ENCODE peak calls at places on chromosomes 2 and 18, in four cellular contexts. One of them, this sample, is unnamed.

GRCh38 chr2:127384529-127384928 is 3.2 kb downstream of the MAP3K2 start:
- DNase-seq in retina: no peak
- DNase-seq in T-helper 9 cell: no peak
- DNase-seq in NCI-H1436 treated with DMSO at 0.1 percent for 48 hours: no peak
- DNase-seq in this sample: no peak

GRCh38 chr2:239443666-239444567 is 43.1 kb upstream of the HDAC4 start:
- DNase-seq in retina: no peak
- DNase-seq in T-helper 9 cell: no peak
- DNase-seq in NCI-H1436 treated with DMSO at 0.1 percent for 48 hours: no peak
- DNase-seq in this sample: no peak

GRCh38 chr2:182594286-182594685 is 121.8 kb upstream of the DNAJC10 start:
- DNase-seq in retina: no peak
- DNase-seq in T-helper 9 cell: no peak
- DNase-seq in NCI-H1436 treated with DMSO at 0.1 percent for 48 hours: no peak
- DNase-seq in this sample: no peak

GRCh38 chr2:222179592-222179991 is 119.2 kb downstream of the PAX3 start:
- DNase-seq in retina: no peak
- DNase-seq in T-helper 9 cell: no peak
- DNase-seq in NCI-H1436 treated with DMSO at 0.1 percent for 48 hours: peak; percentile 13
- DNase-seq in this sample: no peak

GRCh38 chr2:29262681-29263260 is 147.6 kb downstream of the CLIP4 start:
- DNase-seq in retina: peak; percentile 34
- DNase-seq in T-helper 9 cell: no peak
- DNase-seq in NCI-H1436 treated with DMSO at 0.1 percent for 48 hours: peak; percentile 40
- DNase-seq in this sample: no peak

GRCh38 chr2:104834431-104834830 is 19.5 kb upstream of the POU3F3 start:
- DNase-seq in retina: no peak
- DNase-seq in T-helper 9 cell: no peak
- DNase-seq in NCI-H1436 treated with DMSO at 0.1 percent for 48 hours: no peak
- DNase-seq in this sample: no peak

GRCh38 chr2:180359522-180360282 is 352.6 kb upstream of the CWC22 start:
- DNase-seq in retina: no peak
- DNase-seq in T-helper 9 cell: no peak
- DNase-seq in NCI-H1436 treated with DMSO at 0.1 percent for 48 hours: no peak
- DNase-seq in this sample: no peak

GRCh38 chr18:47997338-47997780 is 66.9 kb upstream of the SMAD2 start:
- DNase-seq in retina: peak; percentile 60
- DNase-seq in T-helper 9 cell: no peak
- DNase-seq in NCI-H1436 treated with DMSO at 0.1 percent for 48 hours: no peak
- DNase-seq in this sample: no peak

GRCh38 chr2:166375205-166375735 is 474 bp downstream of the SCN9A start:
- DNase-seq in retina: no peak
- DNase-seq in T-helper 9 cell: no peak
- DNase-seq in NCI-H1436 treated with DMSO at 0.1 percent for 48 hours: peak; percentile 78
- DNase-seq in this sample: no peak

GRCh38 chr2:202758638-202759037 is 112.9 kb downstream of the ICA1L start:
- DNase-seq in retina: no peak
- DNase-seq in T-helper 9 cell: no peak
- DNase-seq in NCI-H1436 treated with DMSO at 0.1 percent for 48 hours: no peak
- DNase-seq in this sample: no peak

GRCh38 chr2:237490009-237490804 is 3.2 kb downstream of the MLPH start:
- DNase-seq in retina: no peak
- DNase-seq in T-helper 9 cell: no peak
- DNase-seq in NCI-H1436 treated with DMSO at 0.1 percent for 48 hours: no peak
- DNase-seq in this sample: no peak

GRCh38 chr2:9488583-9489547 is 14.5 kb downstream of the IAH1 start:
- DNase-seq in retina: no peak
- DNase-seq in T-helper 9 cell: no peak
- DNase-seq in NCI-H1436 treated with DMSO at 0.1 percent for 48 hours: no peak
- DNase-seq in this sample: no peak

GRCh38 chr2:79702934-79703333 is 190.1 kb downstream of the CTNNA2 start:
- DNase-seq in retina: no peak
- DNase-seq in T-helper 9 cell: no peak
- DNase-seq in NCI-H1436 treated with DMSO at 0.1 percent for 48 hours: no peak
- DNase-seq in this sample: no peak

GRCh38 chr2:177599956-177600355 is 207.4 kb downstream of the AGPS start:
- DNase-seq in retina: no peak
- DNase-seq in T-helper 9 cell: no peak
- DNase-seq in NCI-H1436 treated with DMSO at 0.1 percent for 48 hours: no peak
- DNase-seq in this sample: no peak

GRCh38 chr2:238887616-238888015 is 39.7 kb downstream of the TWIST2 start:
- DNase-seq in retina: no peak
- DNase-seq in T-helper 9 cell: no peak
- DNase-seq in NCI-H1436 treated with DMSO at 0.1 percent for 48 hours: no peak
- DNase-seq in this sample: no peak

GRCh38 chr2:28394331-28394877 is 1.7 kb downstream of the FOSL2 start:
- DNase-seq in retina: no peak
- DNase-seq in T-helper 9 cell: no peak
- DNase-seq in NCI-H1436 treated with DMSO at 0.1 percent for 48 hours: no peak
- DNase-seq in this sample: no peak

GRCh38 chr2:31270136-31270535 is 36.2 kb downstream of the EHD3 start:
- DNase-seq in retina: no peak
- DNase-seq in T-helper 9 cell: no peak
- DNase-seq in NCI-H1436 treated with DMSO at 0.1 percent for 48 hours: no peak
- DNase-seq in this sample: no peak

GRCh38 chr2:151315381-151315903 is 26.0 kb upstream of the NMI start:
- DNase-seq in retina: peak; percentile 43
- DNase-seq in T-helper 9 cell: no peak
- DNase-seq in NCI-H1436 treated with DMSO at 0.1 percent for 48 hours: peak; percentile 25
- DNase-seq in this sample: no peak

GRCh38 chr2:67845557-67846114 is 217.2 kb downstream of the C1D start:
- DNase-seq in retina: peak; percentile 20
- DNase-seq in T-helper 9 cell: no peak
- DNase-seq in NCI-H1436 treated with DMSO at 0.1 percent for 48 hours: no peak
- DNase-seq in this sample: no peak

GRCh38 chr2:179612591-179613298 is 248.7 kb downstream of the ZNF385B start:
- DNase-seq in retina: no peak
- DNase-seq in T-helper 9 cell: no peak
- DNase-seq in NCI-H1436 treated with DMSO at 0.1 percent for 48 hours: no peak
- DNase-seq in this sample: no peak

GRCh38 chr2:240721596-240722180 is 30.0 kb downstream of the AQP12A start:
- DNase-seq in retina: no peak
- DNase-seq in T-helper 9 cell: no peak
- DNase-seq in NCI-H1436 treated with DMSO at 0.1 percent for 48 hours: no peak
- DNase-seq in this sample: no peak

GRCh38 chr18:48002933-48003365 is 72.5 kb upstream of the SMAD2 start:
- DNase-seq in retina: peak; percentile 56
- DNase-seq in T-helper 9 cell: no peak
- DNase-seq in NCI-H1436 treated with DMSO at 0.1 percent for 48 hours: no peak
- DNase-seq in this sample: peak; percentile 59

GRCh38 chr2:181787310-181788048 is 104.1 kb upstream of the ITPRID2 start:
- DNase-seq in retina: no peak
- DNase-seq in T-helper 9 cell: no peak
- DNase-seq in NCI-H1436 treated with DMSO at 0.1 percent for 48 hours: no peak
- DNase-seq in this sample: no peak

GRCh38 chr18:2050702-2051201 is 520.6 kb downstream of the METTL4 start:
- DNase-seq in retina: no peak
- DNase-seq in T-helper 9 cell: no peak
- DNase-seq in NCI-H1436 treated with DMSO at 0.1 percent for 48 hours: no peak
- DNase-seq in this sample: no peak

GRCh38 chr18:58766164-58766563 is 94.9 kb downstream of the MALT1 start:
- DNase-seq in retina: no peak
- DNase-seq in T-helper 9 cell: no peak
- DNase-seq in NCI-H1436 treated with DMSO at 0.1 percent for 48 hours: no peak
- DNase-seq in this sample: no peak

GRCh38 chr2:172323256-172323655 is 104.1 kb upstream of the ITGA6 start:
- DNase-seq in retina: no peak
- DNase-seq in T-helper 9 cell: no peak
- DNase-seq in NCI-H1436 treated with DMSO at 0.1 percent for 48 hours: no peak
- DNase-seq in this sample: no peak

This sample was measured in ascending aorta.